ENCODE peak calls at places on chromosomes 16 and 17, in eight cellular contexts. V is heart left ventricle; X is thoracic aorta; N is activated naive CD8-positive, alpha-beta T cell treated with anti-CD3 and anti-CD28 coated beads for 36 hours; A is activated gamma-delta T cell; G is fibroblast of the conjunctiva; F is ACHN; L is MCF 10A. T is an unnamed sample.

GRCh38 chr16:71515026-71515425 is 11.2 kb upstream of the CHST4 start:
- DNase-seq in G (no peak), N (no peak), A (no peak), X (no peak), L (no peak), V (no peak), F (no peak), T (no peak)

GRCh38 chr16:85530370-85530739 is 82.8 kb upstream of the GSE1 start:
- DNase-seq in F (no peak), N (no peak), G (no peak), L (no peak), X (no peak), A (no peak), V (no peak), T (no peak)

GRCh38 chr16:73713301-73713700 is 583.3 kb upstream of the PSMD7 start:
- DNase-seq in G (no peak), A (no peak), X (no peak), N (no peak), F (no peak), V (no peak), L (no peak), T (no peak)

GRCh38 chr16:3752984-3753383 is 35.7 kb upstream of the TRAP1 start:
- DNase-seq in N (no peak), L (no peak), F (no peak), X (no peak), A (no peak), G (no peak), V (no peak), T (peak; percentile 40)

GRCh38 chr16:56860226-56861020 is 4.6 kb upstream of the SLC12A3 start:
- DNase-seq in N (peak; percentile 63), X (no peak), L (no peak), G (no peak), A (no peak), F (no peak), V (no peak), T (no peak)

GRCh38 chr17:16950488-16950887 is 21.4 kb downstream of the TNFRSF13B start:
- DNase-seq in G (no peak), F (no peak), V (no peak), N (no peak), X (no peak), L (no peak), A (no peak), T (no peak)

GRCh38 chr17:27438631-27439030 is 17.6 kb upstream of the KSR1 start:
- DNase-seq in A (no peak), N (no peak), G (no peak), L (no peak), V (no peak), X (no peak), F (no peak), T (no peak)

GRCh38 chr17:79331492-79331891 is 256.9 kb downstream of the ENGASE start:
- DNase-seq in L (no peak), F (no peak), A (no peak), G (no peak), X (no peak), N (no peak), V (no peak), T (no peak)

GRCh38 chr17:49836111-49837030 is 11.5 kb downstream of the TAC4 start:
- DNase-seq in N (no peak), G (no peak), X (peak; percentile 38), F (peak; percentile 93), V (no peak), L (no peak), A (no peak), T (no peak)

GRCh38 chr17:78934681-78935418 is 9.7 kb upstream of the TIMP2 start:
- DNase-seq in X (no peak), F (peak; percentile 23), V (no peak), L (no peak), N (no peak), G (no peak), A (no peak), T (no peak)

GRCh38 chr16:67441289-67441753 is 10.4 kb downstream of the HSD11B2 start:
- DNase-seq in A (no peak), L (peak; percentile 58), N (no peak), X (no peak), V (peak; percentile 69), F (no peak), G (no peak), T (no peak)

GRCh38 chr17:73071387-73071999 is 21.0 kb downstream of the SLC39A11 start:
- DNase-seq in G (no peak), N (no peak), L (no peak), X (no peak), V (no peak), F (no peak), A (no peak), T (no peak)

GRCh38 chr17:63439682-63440081 is 6.4 kb downstream of the CYB561 start:
- DNase-seq in A (no peak), N (no peak), V (no peak), L (no peak), X (no peak), F (no peak), G (no peak), T (no peak)

GRCh38 chr16:80924372-80924978 is 82.2 kb downstream of the CMC2 start:
- DNase-seq in L (peak; percentile 34), V (no peak), G (no peak), X (no peak), F (no peak), N (peak; percentile 48), A (no peak), T (no peak)

GRCh38 chr17:50063516-50064252 is 7.8 kb downstream of the ITGA3 start:
- DNase-seq in V (no peak), G (no peak), L (peak; percentile 73), N (no peak), A (no peak), X (no peak), F (peak; percentile 57), T (no peak)

GRCh38 chr17:56358651-56359050 is 205.4 kb downstream of the ANKFN1 start:
- DNase-seq in F (no peak), A (no peak), X (no peak), L (peak; percentile 20), G (no peak), N (no peak), V (no peak), T (no peak)

GRCh38 chr16:50925758-50926357 is 184.0 kb downstream of the CYLD start:
- DNase-seq in X (no peak), F (no peak), N (no peak), L (peak; percentile 76), G (no peak), V (no peak), A (no peak), T (no peak)

GRCh38 chr17:81309140-81309858 is 14.2 kb upstream of the SLC38A10 start:
- DNase-seq in X (peak; percentile 46), V (peak; percentile 95), L (peak; percentile 74), F (peak; percentile 77), G (no peak), N (peak; percentile 56), A (no peak), T (peak; percentile 90)

GRCh38 chr17:73465851-73466250 is 154.1 kb upstream of the CDC42EP4 start:
- DNase-seq in G (no peak), F (no peak), V (no peak), A (no peak), L (no peak), N (no peak), X (no peak), T (no peak)

GRCh38 chr17:41428591-41429326 is 4.4 kb upstream of the KRT37 start:
- DNase-seq in F (no peak), V (no peak), X (no peak), G (no peak), L (no peak), A (no peak), N (no peak), T (no peak)

GRCh38 chr17:42603318-42603717 is 5.9 kb downstream of the RETREG3 start:
- DNase-seq in F (no peak), L (no peak), N (no peak), G (no peak), A (no peak), V (no peak), X (no peak), T (no peak)

GRCh38 chr16:85273293-85273692 is 161.0 kb upstream of the CIBAR2 start:
- DNase-seq in V (no peak), N (no peak), X (no peak), F (no peak), L (no peak), G (no peak), A (no peak), T (no peak)

GRCh38 chr16:50699345-50700159 is 6.1 kb downstream of the NOD2 start:
- DNase-seq in F (no peak), X (no peak), V (no peak), L (peak; percentile 98), N (no peak), A (no peak), G (no peak), T (no peak)

GRCh38 chr16:2664522-2665096 is 17.7 kb upstream of the KCTD5 start:
- DNase-seq in A (no peak), L (no peak), N (no peak), V (no peak), F (no peak), X (no peak), G (no peak), T (no peak)

GRCh38 chr17:76360461-76360860 is 6.7 kb upstream of the PRPSAP1 start:
- DNase-seq in A (no peak), N (no peak), V (no peak), G (no peak), L (no peak), X (no peak), F (no peak), T (no peak)

T was measured in sciatic nerve.